ENCODE peak calls at places on chromosomes 5 and 9, in six cellular contexts. T, U, O, S, V and A are unnamed samples. For H3K4me1, the result is how much of the 10 kb centered on the place peaks cover.

GRCh38 chr9:133120343-133121199 is 469 bp downstream of the RALGDS start:
- DNase-seq in T (no peak), U (no peak), O (no peak), S (peak), V (peak), A (no peak)

GRCh38 chr9:127519301-127520166 is 68.2 kb downstream of the LRSAM1 start:
- DNase-seq in T (no peak), U (peak), O (no peak), S (no peak), V (no peak), A (no peak)

GRCh38 chr5:149576021-149576420 is 5.3 kb upstream of the ARHGEF37 start:
- DNase-seq in T (no peak), U (no peak), O (no peak), S (no peak), V (no peak), A (no peak)

GRCh38 chr9:133524679-133525228 is at the start of gene MYMK:
- DNase-seq in T (no peak), U (no peak), O (no peak), S (no peak), V (no peak), A (no peak)

GRCh38 chr5:38534122-38534408 is 22.4 kb downstream of the LIFR start:
- DNase-seq in T (no peak), U (no peak), O (no peak), S (no peak), V (no peak), A (no peak)

GRCh38 chr5:179488464-179488863 is 61.9 kb upstream of the RUFY1 start:
- DNase-seq in T (no peak), U (no peak), O (no peak), S (no peak), V (no peak), A (no peak)

GRCh38 chr5:97735209-97735608 is 552.2 kb upstream of the RIOK2 start:
- DNase-seq in T (no peak), U (no peak), O (no peak), S (no peak), V (no peak), A (no peak)

GRCh38 chr9:113910036-113910639 is 34.0 kb downstream of the ZNF618 start:
- DNase-seq in T (no peak), U (peak), O (no peak), S (no peak), V (peak), A (no peak)

GRCh38 chr5:59189482-59189881 is 606.6 kb downstream of the RAB3C start:
- DNase-seq in T (no peak), U (no peak), O (no peak), S (no peak), V (no peak), A (no peak)

GRCh38 chr5:56350595-56351170 is 117.6 kb upstream of the ANKRD55 start:
- DNase-seq in T (peak), U (peak), O (no peak), S (no peak), V (peak), A (no peak)

DNA sequence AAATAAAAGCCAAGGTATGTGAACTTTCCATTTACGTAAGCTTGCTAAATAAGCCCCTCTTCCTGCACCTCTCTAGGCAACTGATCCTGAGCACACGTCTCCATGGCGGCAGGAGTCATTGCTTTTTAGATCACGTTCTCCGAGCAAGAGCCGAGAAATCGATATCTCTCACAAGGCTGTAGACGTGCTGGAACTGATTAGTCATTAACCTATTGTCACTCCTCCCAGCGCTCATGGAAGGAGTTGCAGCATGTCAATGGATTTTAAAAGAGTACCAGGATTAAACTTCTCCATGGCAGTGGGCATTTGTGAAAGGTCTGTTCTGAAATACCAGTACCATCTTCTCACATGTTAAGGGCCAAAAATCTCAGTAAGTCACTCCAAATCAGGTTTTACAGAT is 4.7 kb upstream of the ADCY2 start:
- DNase-seq in T (no peak), U (no peak), O (no peak), S (no peak), V (peak), A (no peak)
- TF ChIP-seq CTCF in T (no peak), U (no peak), O (no peak), S (no peak), V (peak), A (no peak)

GRCh38 chr9:86978413-86978812 is 31.1 kb upstream of the GAS1 start:
- DNase-seq in T (no peak), U (no peak), O (no peak), S (no peak), V (no peak), A (no peak)
- H3K4me1 ChIP-seq in T (under half), U (under half), O (under half), S (under half), V (under half), A (under half)

GRCh38 chr9:107621436-107621835 is 131.9 kb upstream of the KLF4 start:
- DNase-seq in T (no peak), U (no peak), O (no peak), S (no peak), V (no peak), A (no peak)

GRCh38 chr9:107626118-107626517 is 136.5 kb upstream of the KLF4 start:
- DNase-seq in T (no peak), U (no peak), O (no peak), S (peak), V (no peak), A (no peak)

GRCh38 chr9:107625383-107625984 is 135.9 kb upstream of the KLF4 start:
- DNase-seq in T (no peak), U (no peak), O (no peak), S (peak), V (no peak), A (no peak)

GRCh38 chr9:107624216-107624948 is 134.8 kb upstream of the KLF4 start:
- DNase-seq in T (no peak), U (no peak), O (no peak), S (no peak), V (no peak), A (no peak)

GRCh38 chr9:107620801-107621200 is 131.2 kb upstream of the KLF4 start:
- DNase-seq in T (no peak), U (no peak), O (no peak), S (no peak), V (peak), A (no peak)
- TF ChIP-seq POLR2A in T (no peak), U (no peak), O (no peak), S (no peak), V (no peak), A (no peak)

GRCh38 chr5:119943148-119943547 is 313.8 kb downstream of the FAM170A start:
- DNase-seq in T (no peak), U (no peak), O (no peak), S (no peak), V (no peak), A (no peak)
- TF ChIP-seq CTCF in T (no peak), U (no peak), O (no peak), S (no peak), V (peak), A (peak)

GRCh38 chr5:35114698-35115097 is 66.9 kb upstream of the AGXT2 start:
- DNase-seq in T (no peak), U (no peak), O (no peak), S (no peak), V (no peak), A (no peak)

GRCh38 chr5:35115920-35116319 is 68.2 kb upstream of the AGXT2 start:
- DNase-seq in T (no peak), U (no peak), O (no peak), S (no peak), V (no peak), A (no peak)

GRCh38 chr5:35117960-35118359 is 70.2 kb upstream of the AGXT2 start:
- DNase-seq in T (no peak), U (no peak), O (no peak), S (no peak), V (no peak), A (no peak)

GRCh38 chr5:35112300-35112699 is 64.6 kb upstream of the AGXT2 start:
- DNase-seq in T (no peak), U (no peak), O (no peak), S (no peak), V (no peak), A (no peak)
- H3K4me1 ChIP-seq in T (under half), U (under half), O (under half), S (under half), V (under half), A (under half)